ENCODE peak calls at places on chromosomes 4 and X, in five cellular contexts. L, Y, M, R and F are unnamed samples.

GRCh38 chrX:115360220-115360781 is 70.8 kb downstream of the LUZP4 start:
- DNase-seq in L (no peak), Y (peak; percentile 37), M (no peak), R (no peak), F (no peak)

GRCh38 chr4:159248383-159249178 is 145.7 kb downstream of the RAPGEF2 start:
- DNase-seq in L (no peak), Y (peak; percentile 83), M (no peak), R (peak; percentile 54), F (no peak)

GRCh38 chrX:10360121-10360520 is 203.3 kb downstream of the CLCN4 start:
- DNase-seq in L (no peak), Y (peak; percentile 8), M (no peak), R (no peak), F (no peak)

GRCh38 chr4:40340034-40340433 is 4.9 kb downstream of the CHRNA9 start:
- DNase-seq in L (peak; percentile 6), Y (peak; percentile 73), M (no peak), R (no peak), F (no peak)

GRCh38 chrX:69600182-69600581 is 15.7 kb upstream of the EDA start:
- DNase-seq in L (no peak), Y (no peak), M (no peak), R (no peak), F (no peak)

GRCh38 chr4:108361886-108362285 is 193.2 kb upstream of the LEF1 start:
- DNase-seq in L (no peak), Y (no peak), M (no peak), R (no peak), F (peak; percentile 42)

GRCh38 chr4:34814266-34814665 is 1430.0 kb downstream of the ARAP2 start:
- DNase-seq in L (peak; percentile 12), Y (no peak), M (no peak), R (no peak), F (no peak)

GRCh38 chr4:94690851-94691254 is 66.9 kb upstream of the BMPR1B start:
- DNase-seq in L (peak; percentile 78), Y (peak; percentile 56), M (no peak), R (no peak), F (no peak)

GRCh38 chr4:105725623-105726022 is 17.0 kb downstream of the GSTCD start:
- DNase-seq in L (peak; percentile 51), Y (no peak), M (no peak), R (no peak), F (no peak)

GRCh38 chr4:105555409-105555808 is 3.0 kb downstream of the ARHGEF38 start:
- DNase-seq in L (no peak), Y (no peak), M (no peak), R (no peak), F (no peak)

GRCh38 chr4:86557526-86557925 is 36.6 kb upstream of the PTPN13 start:
- DNase-seq in L (peak; percentile 34), Y (peak; percentile 8), M (peak; percentile 42), R (no peak), F (no peak)

GRCh38 chr4:109432676-109433075 is 939 bp upstream of the SEC24B start:
- DNase-seq in L (no peak), Y (peak; percentile 87), M (no peak), R (peak; percentile 57), F (no peak)

GRCh38 chr4:42048394-42048793 is 58.1 kb downstream of the SLC30A9 start:
- DNase-seq in L (peak; percentile 79), Y (peak; percentile 74), M (no peak), R (no peak), F (no peak)

GRCh38 chrX:38561126-38561868 is at the start of gene TSPAN7:
- DNase-seq in L (peak; percentile 65), Y (peak; percentile 64), M (peak; percentile 84), R (peak; percentile 88), F (peak; percentile 82)

GRCh38 chr4:57075353-57075752 is 34.8 kb downstream of the IGFBP7 start:
- DNase-seq in L (no peak), Y (no peak), M (no peak), R (no peak), F (no peak)

GRCh38 chr4:48038666-48039065 is 22.1 kb downstream of the NIPAL1 start:
- DNase-seq in L (no peak), Y (no peak), M (no peak), R (no peak), F (no peak)
- H3K4me1 ChIP-seq in L (peaks cover 14% of the 10 kb centered on the region), Y (no peaks in the 10 kb centered on the region), M (peaks cover 7% of the 10 kb centered on the region), R (peaks cover 13% of the 10 kb centered on the region), F (no peaks in the 10 kb centered on the region)

DNA sequence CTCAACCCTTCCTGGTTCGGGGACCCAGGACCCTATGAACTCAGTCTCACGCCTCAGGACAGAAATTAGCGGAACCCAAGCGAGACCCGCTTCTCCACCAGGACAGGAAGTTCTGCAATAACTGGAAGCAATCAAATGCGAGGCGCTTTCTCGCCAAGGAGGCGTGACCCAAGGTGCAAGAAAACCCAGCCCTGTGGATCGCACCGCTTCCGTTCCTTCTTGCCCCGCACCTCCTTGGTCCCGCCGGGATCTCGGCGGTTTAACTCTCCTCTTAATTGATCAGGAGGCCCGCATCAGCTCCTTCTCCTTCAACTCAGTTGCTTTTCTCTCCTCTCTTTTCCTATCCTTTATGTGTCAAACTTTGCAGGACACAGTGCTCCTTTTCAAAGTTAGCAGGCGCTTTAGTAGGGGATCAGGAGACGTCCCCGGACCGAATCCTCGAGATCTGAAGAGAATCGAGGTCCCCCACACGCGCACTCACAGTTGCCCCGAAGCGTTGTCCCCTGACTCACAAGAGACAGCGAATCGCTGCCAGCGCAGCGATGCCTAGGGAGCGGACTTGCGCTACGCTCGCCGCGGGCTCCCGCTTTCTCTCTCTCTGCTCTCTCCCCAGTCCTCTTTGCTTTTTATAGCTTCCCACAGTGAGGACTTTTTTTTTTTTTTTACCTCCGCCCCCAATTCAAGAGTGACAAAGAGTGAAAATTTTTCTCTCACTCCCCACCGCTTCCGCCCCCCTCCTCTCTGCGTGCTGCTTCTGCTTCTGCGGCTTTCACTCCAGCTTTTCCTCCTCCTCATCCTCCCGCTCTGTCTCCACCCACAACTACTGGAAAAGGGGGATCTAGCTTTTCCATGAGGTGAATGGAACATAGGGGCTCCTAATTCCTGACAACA is at the start of gene DKK2:
- DNase-seq in L (no peak), Y (peak; percentile 76), M (no peak), R (peak; percentile 43), F (no peak)
- TF ChIP-seq EZH2 in L (no peak), Y (no peak), M (no peak), R (no peak), F (no peak)

GRCh38 chrX:23776363-23776762 is 6.6 kb upstream of the SAT1 start:
- DNase-seq in L (no peak), Y (no peak), M (no peak), R (no peak), F (no peak)

GRCh38 chrX:23782455-23782854 is 518 bp upstream of the SAT1 start:
- DNase-seq in L (peak; percentile 48), Y (peak; percentile 66), M (no peak), R (no peak), F (no peak)

GRCh38 chrX:23783569-23784486 is 855 bp downstream of the SAT1 start:
- DNase-seq in L (peak; percentile 17), Y (peak; percentile 27), M (no peak), R (no peak), F (peak; percentile 10)

GRCh38 chrX:23782863-23783568 is at the start of gene SAT1:
- DNase-seq in L (peak; percentile 96), Y (peak; percentile 97), M (peak; percentile 93), R (peak; percentile 100), F (peak; percentile 94)

GRCh38 chrX:23779025-23779424 is 3.9 kb upstream of the SAT1 start:
- DNase-seq in L (peak; percentile 94), Y (peak; percentile 84), M (no peak), R (no peak), F (no peak)
- H3K36me3 ChIP-seq in L (peaks cover 5% of the 10 kb centered on the region), Y (no peaks in the 10 kb centered on the region), M (no peaks in the 10 kb centered on the region), R (no peaks in the 10 kb centered on the region), F (no peaks in the 10 kb centered on the region)

GRCh38 chr4:15718959-15719358 is 16.1 kb downstream of the BST1 start:
- DNase-seq in L (no peak), Y (no peak), M (no peak), R (no peak), F (no peak)

GRCh38 chr4:15718465-15718864 is 15.6 kb downstream of the BST1 start:
- DNase-seq in L (no peak), Y (no peak), M (no peak), R (no peak), F (no peak)

GRCh38 chr4:15717647-15718416 is 15.0 kb downstream of the BST1 start:
- DNase-seq in L (no peak), Y (peak; percentile 30), M (no peak), R (no peak), F (no peak)

GRCh38 chr4:15719506-15719905 is 16.6 kb downstream of the BST1 start:
- DNase-seq in L (no peak), Y (no peak), M (no peak), R (no peak), F (no peak)

DNA sequence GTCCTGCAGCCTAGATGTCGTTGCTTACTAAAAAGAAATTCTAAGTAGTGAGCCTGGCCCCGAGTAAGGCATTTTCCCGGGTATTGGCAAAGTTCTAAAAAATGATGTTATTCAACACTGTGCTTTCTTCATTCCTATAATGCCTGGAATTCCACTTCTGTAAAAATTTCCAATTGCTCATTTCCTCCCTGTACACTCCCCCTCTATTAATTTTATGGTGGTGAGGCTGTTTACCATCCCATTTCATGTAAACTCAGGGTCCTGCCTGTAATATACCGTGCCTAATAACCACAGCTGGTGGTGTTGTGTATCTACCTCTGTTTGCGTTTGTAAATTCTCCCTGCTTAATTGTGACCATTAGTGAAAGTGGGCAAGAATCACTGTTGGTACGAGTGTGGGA is 14.3 kb downstream of the BST1 start:
- DNase-seq in L (peak; percentile 30), Y (peak; percentile 64), M (no peak), R (no peak), F (no peak)
- H3K4me1 ChIP-seq in L (peaks cover 9% of the 10 kb centered on the region), Y (peaks cover 41% of the 10 kb centered on the region), M (no peaks in the 10 kb centered on the region), R (peaks cover 10% of the 10 kb centered on the region), F (no peaks in the 10 kb centered on the region)

DNA sequence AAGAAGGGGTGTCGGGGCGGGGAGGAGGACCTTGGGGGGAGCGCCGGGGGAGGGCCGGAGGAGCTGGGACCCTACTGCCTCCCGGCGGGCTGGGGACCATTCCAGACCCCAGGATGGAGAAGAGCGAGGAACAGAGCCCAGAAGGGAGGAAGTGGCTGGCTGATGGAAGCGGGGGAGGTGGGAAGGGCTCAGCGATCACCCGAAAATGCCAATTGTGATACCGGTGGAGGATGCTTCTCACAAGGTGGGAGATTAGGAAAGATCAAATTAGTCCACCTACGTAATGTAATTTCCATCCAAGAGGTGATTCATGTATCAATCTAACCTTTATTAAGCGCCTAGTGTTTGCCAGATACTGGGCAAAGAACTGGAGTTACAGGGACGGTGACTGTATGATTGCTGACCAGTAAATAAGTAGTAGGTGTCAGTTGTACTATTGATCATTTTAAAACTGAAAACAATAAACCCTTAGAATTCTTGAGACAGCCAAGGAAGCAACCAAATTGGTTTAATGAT is 456 bp upstream of the RAI2 start:
- DNase-seq in L (no peak), Y (no peak), M (no peak), R (no peak), F (no peak)
- TF ChIP-seq EZH2 in L (no peak), Y (peak; percentile 35), M (no peak), R (no peak), F (no peak)

GRCh38 chr4:2934077-2934812 is 29.0 kb downstream of the NOP14 start:
- DNase-seq in L (peak; percentile 19), Y (peak; percentile 86), M (no peak), R (peak; percentile 63), F (peak; percentile 35)

GRCh38 chr4:2933566-2934076 is 29.6 kb downstream of the NOP14 start:
- DNase-seq in L (no peak), Y (peak; percentile 55), M (no peak), R (no peak), F (no peak)

GRCh38 chr4:2936773-2937145 is 26.4 kb downstream of the NOP14 start:
- DNase-seq in L (peak; percentile 80), Y (peak; percentile 93), M (no peak), R (peak; percentile 42), F (no peak)

GRCh38 chr4:2935762-2936743 is 27.2 kb downstream of the NOP14 start:
- DNase-seq in L (peak; percentile 88), Y (peak; percentile 32), M (no peak), R (peak; percentile 47), F (no peak)

GRCh38 chr4:2934813-2935761 is 28.1 kb downstream of the NOP14 start:
- DNase-seq in L (peak; percentile 89), Y (peak; percentile 96), M (peak; percentile 91), R (peak; percentile 97), F (peak; percentile 95)
- H3K36me3 ChIP-seq in L (peaks cover 16% of the 10 kb centered on the region), Y (peaks cover 21% of the 10 kb centered on the region), M (no peaks in the 10 kb centered on the region), R (no peaks in the 10 kb centered on the region), F (peaks cover 64% of the 10 kb centered on the region)